ENCODE peak calls at places on chromosome 3, in seven cellular contexts. E, S, Z, P, L, O and K are unnamed samples.

GRCh38 chr3:111311709-111312235 is 230.2 kb upstream of the CD96 start:
- DNase-seq in E (no peak), S (peak; percentile 90), Z (no peak), P (no peak), L (no peak), O (no peak), K (no peak)

GRCh38 chr3:187909871-187910270 is 164.6 kb upstream of the BCL6 start:
- DNase-seq in E (no peak), S (no peak), Z (no peak), P (no peak), L (no peak), O (no peak), K (no peak)

GRCh38 chr3:187012609-187013051 is 82.3 kb downstream of the ST6GAL1 start:
- DNase-seq in E (no peak), S (peak; percentile 37), Z (no peak), P (peak; percentile 68), L (no peak), O (no peak), K (no peak)

GRCh38 chr3:52696830-52697621 is 8.6 kb downstream of the GLT8D1 start:
- DNase-seq in E (no peak), S (no peak), Z (no peak), P (no peak), L (no peak), O (no peak), K (no peak)

GRCh38 chr3:104629038-104629437 is 737.7 kb upstream of the ALCAM start:
- DNase-seq in E (no peak), S (peak; percentile 66), Z (no peak), P (no peak), L (peak; percentile 90), O (no peak), K (no peak)

GRCh38 chr3:41301548-41301947 is 102.2 kb downstream of the CTNNB1 start:
- DNase-seq in E (no peak), S (no peak), Z (no peak), P (no peak), L (peak; percentile 68), O (no peak), K (no peak)

GRCh38 chr3:179832333-179832854 is 179.6 kb downstream of the USP13 start:
- DNase-seq in E (no peak), S (no peak), Z (no peak), P (no peak), L (no peak), O (no peak), K (no peak)

GRCh38 chr3:167057586-167057985 is 322.5 kb downstream of the ZBBX start:
- DNase-seq in E (no peak), S (no peak), Z (no peak), P (no peak), L (no peak), O (no peak), K (no peak)

GRCh38 chr3:151330899-151331298 is 1.6 kb upstream of the P2RY13 start:
- DNase-seq in E (no peak), S (peak; percentile 44), Z (no peak), P (no peak), L (no peak), O (no peak), K (no peak)

GRCh38 chr3:52055537-52056351 is 627 bp downstream of the DUSP7 start:
- DNase-seq in E (peak; percentile 36), S (peak; percentile 59), Z (peak; percentile 54), P (peak; percentile 68), L (peak; percentile 51), O (peak; percentile 40), K (peak; percentile 49)

GRCh38 chr3:4703054-4703480 is 209.9 kb downstream of the ITPR1 start:
- DNase-seq in E (no peak), S (peak; percentile 69), Z (no peak), P (no peak), L (no peak), O (no peak), K (no peak)

GRCh38 chr3:134874737-134875413 is 79.8 kb downstream of the EPHB1 start:
- DNase-seq in E (no peak), S (no peak), Z (no peak), P (peak; percentile 50), L (no peak), O (peak; percentile 27), K (no peak)

GRCh38 chr3:36957862-36958686 is 13.2 kb upstream of the TRANK1 start:
- DNase-seq in E (no peak), S (peak; percentile 29), Z (no peak), P (peak; percentile 65), L (peak; percentile 84), O (no peak), K (no peak)

GRCh38 chr3:38562467-38562925 is 66.4 kb downstream of the EXOG start:
- DNase-seq in E (no peak), S (no peak), Z (no peak), P (peak; percentile 37), L (no peak), O (no peak), K (no peak)

GRCh38 chr3:53713626-53714025 is 132.6 kb downstream of the CHDH start:
- DNase-seq in E (no peak), S (peak; percentile 15), Z (no peak), P (no peak), L (no peak), O (no peak), K (peak; percentile 15)

GRCh38 chr3:193869221-193870201 is 266.4 kb upstream of the HES1 start:
- DNase-seq in E (no peak), S (peak; percentile 81), Z (no peak), P (peak; percentile 59), L (peak; percentile 97), O (no peak), K (no peak)

GRCh38 chr3:29144807-29145206 is 136.1 kb upstream of the RBMS3 start:
- DNase-seq in E (no peak), S (peak; percentile 80), Z (peak; percentile 61), P (no peak), L (peak; percentile 49), O (no peak), K (no peak)

GRCh38 chr3:138493804-138494606 is 59.6 kb downstream of the ESYT3 start:
- DNase-seq in E (no peak), S (peak; percentile 70), Z (no peak), P (no peak), L (peak; percentile 75), O (no peak), K (no peak)

GRCh38 chr3:194931366-194931765 is 245.7 kb downstream of the FAM43A start:
- DNase-seq in E (peak; percentile 7), S (peak; percentile 40), Z (no peak), P (no peak), L (no peak), O (no peak), K (no peak)

GRCh38 chr3:117788499-117788898 is 1078.9 kb downstream of the TUSC7 start:
- DNase-seq in E (no peak), S (no peak), Z (no peak), P (no peak), L (no peak), O (no peak), K (no peak)

GRCh38 chr3:115071122-115071521 is 76.0 kb downstream of the ZBTB20 start:
- DNase-seq in E (no peak), S (no peak), Z (no peak), P (no peak), L (no peak), O (no peak), K (no peak)

GRCh38 chr3:103787164-103787871 is 1352.5 kb downstream of the ZPLD1 start:
- DNase-seq in E (no peak), S (no peak), Z (no peak), P (no peak), L (peak; percentile 21), O (no peak), K (no peak)

GRCh38 chr3:186826316-186826977 is 16.1 kb upstream of the ADIPOQ start:
- DNase-seq in E (peak; percentile 32), S (no peak), Z (no peak), P (peak; percentile 51), L (no peak), O (no peak), K (no peak)

GRCh38 chr3:49683162-49683561 is 6.1 kb downstream of the MST1 start:
- DNase-seq in E (no peak), S (no peak), Z (no peak), P (no peak), L (no peak), O (no peak), K (no peak)
- H3K36me3 ChIP-seq in E (peaks cover 6% of the 10 kb centered on the region), S (peaks cover 39% of the 10 kb centered on the region), Z (no peaks in the 10 kb centered on the region), P (no peaks in the 10 kb centered on the region), L (peaks cover 39% of the 10 kb centered on the region), O (peaks cover 57% of the 10 kb centered on the region), K (peaks cover 58% of the 10 kb centered on the region)

GRCh38 chr3:178794711-178795110 is 258.5 kb downstream of the KCNMB2 start:
- DNase-seq in E (no peak), S (no peak), Z (no peak), P (no peak), L (no peak), O (no peak), K (no peak)

DNA sequence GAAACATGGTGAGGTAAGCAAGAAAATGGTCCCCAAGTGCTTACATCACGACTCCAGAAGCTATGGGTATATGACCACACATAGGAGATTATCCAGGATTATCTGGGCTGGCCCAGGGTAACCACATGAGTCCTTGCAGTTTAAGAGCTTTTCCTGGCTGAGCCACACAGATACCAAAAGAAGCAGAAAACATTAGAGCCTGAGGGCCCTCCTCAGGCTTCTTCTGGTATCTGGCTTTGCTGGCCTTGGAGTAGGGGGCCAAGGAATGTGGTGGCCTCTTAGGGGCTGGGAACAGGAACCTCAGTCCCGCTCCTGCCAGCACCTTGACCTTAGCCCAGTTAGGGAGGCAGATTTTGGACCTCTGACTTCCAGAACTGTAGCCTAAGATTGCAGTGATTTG is 259.1 kb downstream of the KCNMB2 start:
- DNase-seq in E (no peak), S (no peak), Z (no peak), P (no peak), L (no peak), O (no peak), K (no peak)
- H3K36me3 ChIP-seq in E (no peaks in the 10 kb centered on the region), S (no peaks in the 10 kb centered on the region), Z (no peaks in the 10 kb centered on the region), P (no peaks in the 10 kb centered on the region), L (no peaks in the 10 kb centered on the region), O (no peaks in the 10 kb centered on the region), K (no peaks in the 10 kb centered on the region)

GRCh38 chr3:48157950-48158376 is 30.3 kb downstream of the CDC25A start:
- DNase-seq in E (peak; percentile 41), S (peak; percentile 86), Z (peak; percentile 40), P (peak; percentile 75), L (peak; percentile 50), O (peak; percentile 47), K (peak; percentile 65)
- H3K36me3 ChIP-seq in E (no peaks in the 10 kb centered on the region), S (peaks cover 23% of the 10 kb centered on the region), Z (no peaks in the 10 kb centered on the region), P (no peaks in the 10 kb centered on the region), L (peaks cover 39% of the 10 kb centered on the region), O (peaks cover 47% of the 10 kb centered on the region), K (no peaks in the 10 kb centered on the region)

DNA sequence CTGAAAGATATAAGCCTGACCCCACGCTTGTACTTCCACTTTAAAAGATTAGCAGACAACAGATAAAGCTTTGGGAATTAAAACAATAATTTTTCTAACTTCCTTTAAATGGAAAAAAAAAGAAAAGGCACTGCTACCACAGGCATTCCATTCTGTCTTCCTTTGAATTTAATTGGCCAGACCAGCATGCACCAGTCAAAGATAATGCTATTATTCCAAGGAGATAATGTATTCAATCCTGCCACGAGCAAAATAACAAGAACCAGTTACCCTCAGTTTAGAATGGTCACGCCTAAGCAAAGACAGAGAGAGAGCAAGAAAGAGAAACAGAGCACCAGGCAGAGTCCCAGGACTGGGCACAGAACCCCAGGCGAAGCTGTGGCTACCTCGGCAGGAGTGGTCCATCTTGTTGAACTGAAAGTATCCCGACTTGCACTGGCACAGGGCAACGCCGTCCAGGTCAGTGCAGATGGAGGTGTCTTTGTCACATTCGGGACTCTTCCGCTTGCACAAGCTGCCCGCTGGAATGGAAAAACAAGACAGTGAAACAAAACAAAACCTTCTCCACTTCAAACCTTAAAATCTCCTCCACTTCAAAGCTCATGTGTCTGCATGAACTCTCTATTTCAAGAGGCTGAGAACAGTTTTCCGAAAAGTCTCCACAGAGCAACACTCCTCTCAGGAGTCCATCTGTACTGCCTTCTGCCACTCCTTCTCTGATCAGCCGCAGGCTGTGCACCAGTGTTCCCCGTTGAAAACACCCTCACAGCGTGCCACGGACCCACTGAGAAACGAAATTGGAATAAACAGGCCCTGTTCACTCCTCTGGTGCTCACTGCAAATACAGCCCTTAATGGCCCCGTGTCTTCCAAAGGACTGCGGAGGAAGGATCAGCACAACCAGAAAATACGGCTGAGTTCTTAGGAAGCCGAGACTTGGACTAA is 58.2 kb downstream of the HEG1 start:
- DNase-seq in E (no peak), S (no peak), Z (no peak), P (no peak), L (no peak), O (no peak), K (no peak)
- H3K36me3 ChIP-seq in E (no peaks in the 10 kb centered on the region), S (peaks cover 31% of the 10 kb centered on the region), Z (no peaks in the 10 kb centered on the region), P (no peaks in the 10 kb centered on the region), L (no peaks in the 10 kb centered on the region), O (peaks cover 61% of the 10 kb centered on the region), K (peaks cover 3% of the 10 kb centered on the region)